ENCODE peak calls at places on chromosome 5, in five cellular contexts. One of them, this sample, is unnamed.

GRCh38 chr5:29805804-29806203 is 1387.7 kb upstream of the CDH6 start:
- DNase-seq in SK-N-SH: no peak
- DNase-seq in HepG2: no peak
- DNase-seq in HCT116: no peak
- DNase-seq in GM12878: no peak
- DNase-seq in this sample: no peak

GRCh38 chr5:139743804-139744203 is 51.8 kb upstream of the PSD2 start:
- DNase-seq in SK-N-SH: no peak
- DNase-seq in HepG2: no peak
- DNase-seq in HCT116: no peak
- DNase-seq in GM12878: no peak
- DNase-seq in this sample: no peak

GRCh38 chr5:73733219-73733618 is 107.2 kb downstream of the ARHGEF28 start:
- DNase-seq in SK-N-SH: peak
- DNase-seq in HepG2: no peak
- DNase-seq in HCT116: no peak
- DNase-seq in GM12878: no peak
- DNase-seq in this sample: no peak

GRCh38 chr5:148740966-148741742 is 85.3 kb upstream of the ADRB2 start:
- DNase-seq in SK-N-SH: peak
- DNase-seq in HepG2: peak
- DNase-seq in HCT116: peak
- DNase-seq in GM12878: no peak
- DNase-seq in this sample: peak

GRCh38 chr5:54460181-54460919 is 4.9 kb downstream of the HSPB3 start:
- DNase-seq in SK-N-SH: no peak
- DNase-seq in HepG2: no peak
- DNase-seq in HCT116: no peak
- DNase-seq in GM12878: no peak
- DNase-seq in this sample: peak

GRCh38 chr5:168334161-168335094 is 43.0 kb downstream of the WWC1 start:
- DNase-seq in SK-N-SH: no peak
- DNase-seq in HepG2: no peak
- DNase-seq in HCT116: no peak
- DNase-seq in GM12878: no peak
- DNase-seq in this sample: no peak

GRCh38 chr5:668299-668995 is 24.7 kb downstream of the TPPP start:
- DNase-seq in SK-N-SH: no peak
- DNase-seq in HepG2: no peak
- DNase-seq in HCT116: no peak
- DNase-seq in GM12878: no peak
- DNase-seq in this sample: no peak

GRCh38 chr5:130871346-130872086 is 293.5 kb downstream of the HINT1 start:
- DNase-seq in SK-N-SH: peak
- DNase-seq in HepG2: peak
- DNase-seq in HCT116: peak
- DNase-seq in GM12878: no peak
- DNase-seq in this sample: peak

GRCh38 chr5:180161420-180162303 is 47.3 kb downstream of the RASGEF1C start:
- DNase-seq in SK-N-SH: peak
- DNase-seq in HepG2: peak
- DNase-seq in HCT116: no peak
- DNase-seq in GM12878: no peak
- DNase-seq in this sample: no peak

GRCh38 chr5:127666043-127666716 is 17.3 kb downstream of the CTXN3 start:
- DNase-seq in SK-N-SH: no peak
- DNase-seq in HepG2: no peak
- DNase-seq in HCT116: no peak
- DNase-seq in GM12878: no peak
- DNase-seq in this sample: no peak

GRCh38 chr5:132425009-132425937 is 55.8 kb downstream of the SLC22A5 start:
- DNase-seq in SK-N-SH: no peak
- DNase-seq in HepG2: no peak
- DNase-seq in HCT116: no peak
- DNase-seq in GM12878: peak
- DNase-seq in this sample: peak

GRCh38 chr5:95841914-95842812 is 19.6 kb upstream of the GLRX start:
- DNase-seq in SK-N-SH: no peak
- DNase-seq in HepG2: peak
- DNase-seq in HCT116: no peak
- DNase-seq in GM12878: no peak
- DNase-seq in this sample: no peak

GRCh38 chr5:127519527-127519926 is 2.1 kb downstream of the PRRC1 start:
- DNase-seq in SK-N-SH: no peak
- DNase-seq in HepG2: no peak
- DNase-seq in HCT116: no peak
- DNase-seq in GM12878: no peak
- DNase-seq in this sample: no peak

GRCh38 chr5:134846641-134846960 is 833 bp downstream of the C5orf24 start:
- DNase-seq in SK-N-SH: peak
- DNase-seq in HepG2: peak
- DNase-seq in HCT116: no peak
- DNase-seq in GM12878: no peak
- DNase-seq in this sample: no peak

GRCh38 chr5:181189962-181190710 is 14.9 kb downstream of the TRIM7 start:
- DNase-seq in SK-N-SH: no peak
- DNase-seq in HepG2: no peak
- DNase-seq in HCT116: no peak
- DNase-seq in GM12878: no peak
- DNase-seq in this sample: no peak

GRCh38 chr5:2001300-2001699 is 118.6 kb upstream of the IRX4 start:
- DNase-seq in SK-N-SH: no peak
- DNase-seq in HepG2: no peak
- DNase-seq in HCT116: no peak
- DNase-seq in GM12878: no peak
- DNase-seq in this sample: no peak

GRCh38 chr5:64457846-64458245 is 48.0 kb upstream of the RGS7BP start:
- DNase-seq in SK-N-SH: no peak
- DNase-seq in HepG2: no peak
- DNase-seq in HCT116: no peak
- DNase-seq in GM12878: no peak
- DNase-seq in this sample: no peak

GRCh38 chr5:53944981-53945380 is 365.4 kb downstream of the ARL15 start:
- DNase-seq in SK-N-SH: no peak
- DNase-seq in HepG2: peak
- DNase-seq in HCT116: no peak
- DNase-seq in GM12878: no peak
- DNase-seq in this sample: peak

GRCh38 chr5:143930561-143930960 is 118.6 kb downstream of the HMHB1 start:
- DNase-seq in SK-N-SH: no peak
- DNase-seq in HepG2: no peak
- DNase-seq in HCT116: no peak
- DNase-seq in GM12878: no peak
- DNase-seq in this sample: no peak

GRCh38 chr5:92599217-92599810 is 981.7 kb downstream of the NR2F1-AS1 start:
- DNase-seq in SK-N-SH: no peak
- DNase-seq in HepG2: no peak
- DNase-seq in HCT116: no peak
- DNase-seq in GM12878: no peak
- DNase-seq in this sample: no peak

GRCh38 chr5:18281947-18282557 is 647.8 kb downstream of the TAF11L14 start:
- DNase-seq in SK-N-SH: peak
- DNase-seq in HepG2: peak
- DNase-seq in HCT116: no peak
- DNase-seq in GM12878: no peak
- DNase-seq in this sample: peak

DNA sequence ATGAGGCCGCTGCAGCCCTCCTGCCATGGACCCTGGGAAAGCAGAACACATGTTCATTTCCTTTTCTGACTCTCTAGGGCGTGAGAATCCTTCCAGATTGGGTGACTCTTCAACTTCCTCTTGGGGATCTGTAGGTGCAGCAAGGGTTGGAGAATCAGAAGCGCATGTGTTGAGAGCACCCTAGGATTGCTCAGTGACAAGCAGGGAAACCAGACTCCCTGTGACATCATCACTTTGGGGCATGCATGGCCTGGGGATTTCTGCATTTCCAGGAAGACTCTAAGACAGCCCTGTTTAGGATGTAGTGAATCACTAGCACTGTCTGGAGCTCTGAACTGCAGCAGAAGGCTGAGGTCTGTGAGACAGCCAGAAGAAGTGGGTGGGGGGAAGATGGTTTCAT is 15.1 kb upstream of the LCP2 start:
- DNase-seq in SK-N-SH: no peak
- DNase-seq in HepG2: no peak
- DNase-seq in HCT116: no peak
- DNase-seq in GM12878: no peak
- DNase-seq in this sample: no peak
- TF ChIP-seq ZBTB33 in SK-N-SH: no peak
- TF ChIP-seq ZBTB33 in HepG2: no peak
- TF ChIP-seq ZBTB33 in HCT116: no peak
- TF ChIP-seq ZBTB33 in GM12878: no peak
- TF ChIP-seq ZBTB33 in this sample: no peak

GRCh38 chr5:158814521-158814920 is 285.2 kb downstream of the EBF1 start:
- DNase-seq in SK-N-SH: no peak
- DNase-seq in HepG2: no peak
- DNase-seq in HCT116: no peak
- DNase-seq in GM12878: no peak
- DNase-seq in this sample: no peak
- TF ChIP-seq ZBTB33 in SK-N-SH: no peak
- TF ChIP-seq ZBTB33 in HepG2: no peak
- TF ChIP-seq ZBTB33 in HCT116: no peak
- TF ChIP-seq ZBTB33 in GM12878: no peak
- TF ChIP-seq ZBTB33 in this sample: no peak

GRCh38 chr5:110258460-110258859 is 468.0 kb downstream of the TMEM232 start:
- DNase-seq in SK-N-SH: no peak
- DNase-seq in HepG2: no peak
- DNase-seq in HCT116: no peak
- DNase-seq in GM12878: no peak
- DNase-seq in this sample: no peak
- TF ChIP-seq ZBTB33 in SK-N-SH: no peak
- TF ChIP-seq ZBTB33 in HepG2: no peak
- TF ChIP-seq ZBTB33 in HCT116: no peak
- TF ChIP-seq ZBTB33 in GM12878: no peak
- TF ChIP-seq ZBTB33 in this sample: no peak

DNA sequence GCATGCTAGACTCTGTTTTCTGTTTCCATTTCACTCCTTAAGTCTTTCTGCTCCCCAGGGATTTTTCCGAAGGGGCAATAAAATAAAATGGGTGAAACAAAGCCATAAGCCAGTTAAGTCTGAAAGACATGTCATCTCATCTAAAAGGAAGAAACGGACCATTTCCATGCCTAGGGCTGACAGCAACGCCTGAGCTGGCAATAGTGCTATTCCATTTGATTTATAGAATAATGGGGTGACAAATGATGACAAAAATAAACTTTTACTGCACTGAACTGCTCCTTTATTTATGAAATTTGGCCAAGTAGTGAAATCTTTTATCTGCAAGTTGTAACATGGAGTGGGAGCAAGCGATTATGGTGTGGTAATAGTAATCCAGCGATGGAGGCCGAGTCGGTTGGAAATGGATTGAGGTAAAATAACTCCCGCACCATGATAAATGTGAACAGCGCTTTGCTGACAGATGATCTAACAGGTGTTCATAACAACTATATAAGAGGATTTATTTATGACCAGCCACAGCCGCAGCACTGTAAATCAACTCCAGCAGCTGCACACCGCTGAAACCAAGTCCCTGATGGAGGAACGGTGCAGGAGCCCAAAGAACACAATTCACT is 219.8 kb upstream of the TBCA start:
- DNase-seq in SK-N-SH: no peak
- DNase-seq in HepG2: no peak
- DNase-seq in HCT116: no peak
- DNase-seq in GM12878: no peak
- DNase-seq in this sample: no peak
- TF ChIP-seq ZBTB33 in SK-N-SH: no peak
- TF ChIP-seq ZBTB33 in HepG2: no peak
- TF ChIP-seq ZBTB33 in HCT116: no peak
- TF ChIP-seq ZBTB33 in GM12878: no peak
- TF ChIP-seq ZBTB33 in this sample: no peak

DNA sequence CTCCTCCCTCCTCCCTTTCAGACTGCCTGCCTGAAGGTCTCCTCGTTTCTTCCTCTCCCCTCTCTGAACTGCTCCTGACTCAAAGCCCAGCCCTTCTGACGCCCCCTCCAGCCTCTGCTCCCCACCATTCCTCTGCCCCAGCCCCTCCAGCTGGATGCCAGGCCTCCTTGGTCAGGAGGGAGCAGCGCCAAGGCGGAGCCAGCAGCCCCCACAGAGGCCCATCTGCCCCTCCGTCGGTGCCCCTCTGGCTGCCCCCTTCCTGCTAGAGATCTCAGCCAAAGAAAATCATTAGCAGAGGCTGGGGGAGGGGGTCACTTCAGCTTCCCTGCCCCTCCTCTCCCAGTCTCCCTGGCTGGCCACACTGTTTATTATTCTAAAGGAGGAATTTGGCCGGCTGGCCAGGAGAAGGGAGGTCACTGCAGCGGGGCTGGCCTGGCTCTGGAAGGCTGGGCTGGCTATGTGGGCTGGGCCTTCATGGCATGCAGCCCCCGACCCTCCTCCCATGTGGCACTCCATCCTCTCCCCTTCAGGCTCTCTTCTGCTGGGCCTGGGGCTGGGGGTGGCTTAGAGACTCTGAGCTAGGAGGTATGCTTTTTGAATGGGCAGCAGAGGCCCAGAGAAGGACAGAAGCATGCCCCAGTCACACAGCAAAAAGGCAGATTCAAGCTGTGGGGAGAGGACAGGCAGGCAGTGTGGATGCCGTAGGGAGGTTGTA is 16.9 kb downstream of the PDGFRB start:
- DNase-seq in SK-N-SH: peak
- DNase-seq in HepG2: peak
- DNase-seq in HCT116: no peak
- DNase-seq in GM12878: no peak
- DNase-seq in this sample: no peak
- TF ChIP-seq ZBTB33 in SK-N-SH: no peak
- TF ChIP-seq ZBTB33 in HepG2: no peak
- TF ChIP-seq ZBTB33 in HCT116: no peak
- TF ChIP-seq ZBTB33 in GM12878: no peak
- TF ChIP-seq ZBTB33 in this sample: no peak

This sample was measured in K562.